ENCODE peak calls at places on chromosomes 3 and 15, in four cellular contexts. K is K562, B is HepG2, H is HCT116. T is an unnamed sample.

GRCh38 chr15:78565097-78565950 is at the start of gene CHRNA5:
- DNase-seq in K (peak; percentile 95), B (peak; percentile 75), H (peak; percentile 79), T (peak; percentile 94)

GRCh38 chr3:167031364-167032049 is 348.6 kb downstream of the ZBBX start:
- DNase-seq in K (no peak), B (no peak), H (no peak), T (no peak)

GRCh38 chr3:48565591-48566400 is 2.2 kb upstream of the UCN2 start:
- DNase-seq in K (no peak), B (no peak), H (peak; percentile 21), T (no peak)

GRCh38 chr3:69182588-69183299 is 60.3 kb upstream of the LMOD3 start:
- DNase-seq in K (no peak), B (no peak), H (no peak), T (no peak)

GRCh38 chr3:179449621-179450020 is 1.6 kb downstream of the GNB4 start:
- DNase-seq in K (no peak), B (no peak), H (no peak), T (no peak)

GRCh38 chr3:122498152-122498551 is 16.6 kb downstream of the KPNA1 start:
- DNase-seq in K (no peak), B (no peak), H (no peak), T (no peak)

GRCh38 chr3:62771331-62772097 is 103.7 kb downstream of the CADPS start:
- DNase-seq in K (no peak), B (peak; percentile 35), H (no peak), T (no peak)

GRCh38 chr3:182568206-182568605 is 225.1 kb upstream of the ATP11B start:
- DNase-seq in K (no peak), B (no peak), H (no peak), T (no peak)

GRCh38 chr3:192831801-192832347 is 85.8 kb downstream of the MB21D2 start:
- DNase-seq in K (no peak), B (no peak), H (no peak), T (no peak)

DNA sequence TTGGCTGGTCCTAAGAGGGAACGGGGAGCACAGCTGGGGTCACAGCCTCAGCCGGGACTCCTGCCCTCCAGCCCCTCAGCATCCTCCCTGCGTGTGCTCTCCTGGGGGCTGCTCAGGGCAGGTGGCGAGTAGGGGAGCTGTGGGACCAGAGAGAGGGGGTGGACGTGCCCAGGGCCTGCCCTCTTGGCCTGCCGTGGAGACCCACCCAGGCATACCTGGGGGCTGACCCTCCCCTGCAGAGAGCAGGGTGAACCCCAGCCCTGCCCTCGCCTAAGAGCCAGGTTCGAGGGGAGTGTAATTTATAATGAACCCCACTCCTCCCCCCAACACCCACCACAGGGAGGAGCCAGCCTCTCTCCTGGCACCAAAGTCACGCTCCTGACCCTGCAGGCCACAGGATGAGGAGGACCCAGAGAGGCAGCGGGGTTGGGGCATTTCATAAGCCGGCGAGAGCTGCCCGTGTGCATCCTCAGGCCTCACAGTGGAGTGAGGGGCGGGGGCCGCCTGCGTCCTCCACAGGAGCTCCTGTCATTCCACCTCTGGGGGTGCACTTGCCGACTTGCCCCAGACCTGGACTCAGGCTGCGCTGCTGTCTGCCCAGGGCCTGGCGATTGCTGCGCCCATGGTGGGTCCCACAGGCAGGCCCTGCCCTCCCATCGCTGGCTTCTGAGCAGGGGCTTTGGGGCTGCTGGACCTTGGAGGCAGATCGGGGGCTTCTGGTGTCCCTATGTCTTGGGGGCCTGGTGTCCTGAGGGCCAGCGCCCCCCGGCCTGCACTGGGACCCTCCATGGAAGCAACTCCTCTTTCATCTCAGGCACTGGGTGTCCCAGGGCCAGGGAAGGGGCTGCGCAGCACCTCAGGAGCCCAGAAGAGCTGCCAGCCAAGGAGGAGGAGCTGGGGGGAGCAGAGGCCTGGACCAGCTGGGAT is 184.2 kb downstream of the GOLGA6L6 start:
- DNase-seq in K (no peak), B (no peak), H (no peak), T (no peak)
- TF ChIP-seq ELF1 in K (no peak), B (no peak), H (no peak), T (no peak)

GRCh38 chr15:76196286-76196948 is 114.9 kb downstream of the ETFA start:
- DNase-seq in K (peak; percentile 75), B (peak; percentile 86), H (peak; percentile 36), T (peak; percentile 79)
- TF ChIP-seq ELF1 in K (no peak), B (peak; percentile 35), H (no peak), T (no peak)

GRCh38 chr15:26848498-26848897 is 18.4 kb upstream of the GABRA5 start:
- DNase-seq in K (no peak), B (no peak), H (no peak), T (no peak)
- TF ChIP-seq ELF1 in K (no peak), B (no peak), H (no peak), T (no peak)

DNA sequence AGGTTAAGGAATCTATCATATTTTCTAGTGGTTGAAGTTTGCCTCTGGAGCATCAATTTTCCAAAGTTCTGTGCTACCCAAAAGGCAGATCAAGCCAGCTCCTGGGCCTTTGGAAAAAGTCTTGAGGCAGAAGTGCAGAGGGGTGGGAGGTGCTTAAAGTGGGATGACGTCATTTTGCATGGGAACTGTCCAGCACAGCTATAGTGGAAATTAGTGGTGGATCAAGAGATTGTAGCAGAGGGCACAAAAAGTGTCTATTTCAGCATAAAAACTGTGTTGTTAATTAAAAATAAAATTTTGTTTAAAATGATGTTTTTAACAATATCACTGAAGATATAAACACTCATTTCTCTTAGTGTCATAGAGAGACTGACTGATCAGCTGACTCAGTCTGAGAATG is 221.9 kb downstream of the LRRN1 start:
- DNase-seq in K (no peak), B (no peak), H (no peak), T (no peak)
- TF ChIP-seq ELF1 in K (no peak), B (no peak), H (no peak), T (no peak)

GRCh38 chr15:41851167-41851523 is 12.5 kb downstream of the PLA2G4B start:
- DNase-seq in K (no peak), B (no peak), H (no peak), T (no peak)

GRCh38 chr15:41848595-41848994 is 9.9 kb downstream of the PLA2G4B start:
- DNase-seq in K (peak; percentile 34), B (no peak), H (no peak), T (no peak)

GRCh38 chr15:41850482-41851166 is 12.0 kb downstream of the PLA2G4B start:
- DNase-seq in K (no peak), B (no peak), H (no peak), T (no peak)

GRCh38 chr15:41849204-41849603 is 10.6 kb downstream of the PLA2G4B start:
- DNase-seq in K (no peak), B (no peak), H (no peak), T (no peak)

GRCh38 chr15:41849861-41850260 is 11.2 kb downstream of the PLA2G4B start:
- DNase-seq in K (no peak), B (no peak), H (no peak), T (no peak)
- TF ChIP-seq ELF1 in K (no peak), B (no peak), H (no peak), T (no peak)

T was measured in SK-N-SH.